ENCODE peak calls at places on chromosomes 13 and 19, in six cellular contexts. P is SK-N-SH, M is H1, A is K562, V is HepG2, G is GM12878. S is an unnamed sample.

GRCh38 chr13:98399756-98400155 is 177.2 kb downstream of the STK24 start:
- DNase-seq in P (no peak), M (no peak), A (no peak), V (no peak), G (no peak), S (no peak)

GRCh38 chr13:94712812-94713555 is 639 bp upstream of the SOX21 start:
- DNase-seq in P (peak; percentile 76), M (no peak), A (no peak), V (no peak), G (no peak), S (peak; percentile 23)

GRCh38 chr13:41224113-41225110 is 30.0 kb upstream of the KBTBD7 start:
- DNase-seq in P (no peak), M (no peak), A (no peak), V (no peak), G (no peak), S (no peak)

GRCh38 chr19:29841559-29842367 is 30.0 kb downstream of the CCNE1 start:
- DNase-seq in P (peak; percentile 56), M (no peak), A (peak; percentile 40), V (peak; percentile 91), G (no peak), S (no peak)

GRCh38 chr13:37914781-37915391 is 45.3 kb upstream of the TRPC4 start:
- DNase-seq in P (no peak), M (no peak), A (no peak), V (no peak), G (no peak), S (no peak)

GRCh38 chr13:33676700-33677048 is 141.3 kb upstream of the RFC3 start:
- DNase-seq in P (peak; percentile 66), M (no peak), A (no peak), V (peak; percentile 88), G (no peak), S (peak; percentile 71)

GRCh38 chr19:19460258-19460731 is 54.8 kb downstream of the GATAD2A start:
- DNase-seq in P (no peak), M (no peak), A (no peak), V (no peak), G (no peak), S (peak; percentile 45)

GRCh38 chr19:41327499-41328156 is 17.7 kb downstream of the CCDC97 start:
- DNase-seq in P (peak; percentile 44), M (no peak), A (peak; percentile 30), V (no peak), G (no peak), S (peak; percentile 97)

GRCh38 chr19:2478324-2478755 is 2.4 kb downstream of the GADD45B start:
- DNase-seq in P (peak; percentile 63), M (no peak), A (no peak), V (no peak), G (no peak), S (peak; percentile 88)

GRCh38 chr19:10290439-10290875 is 705 bp downstream of the ICAM5 start:
- DNase-seq in P (no peak), M (no peak), A (peak; percentile 52), V (no peak), G (no peak), S (no peak)

GRCh38 chr19:31140717-31141116 is 208.5 kb downstream of the TSHZ3 start:
- DNase-seq in P (no peak), M (no peak), A (no peak), V (no peak), G (no peak), S (no peak)

GRCh38 chr19:4365791-4366665 is 22.7 kb downstream of the MPND start:
- DNase-seq in P (no peak), M (no peak), A (no peak), V (no peak), G (no peak), S (no peak)

GRCh38 chr13:34555988-34556387 is 386.1 kb upstream of the NBEA start:
- DNase-seq in P (no peak), M (no peak), A (no peak), V (no peak), G (no peak), S (no peak)

GRCh38 chr13:30464496-30465351 is 1.0 kb downstream of the HMGB1 start:
- DNase-seq in P (peak; percentile 90), M (no peak), A (peak; percentile 75), V (peak; percentile 65), G (no peak), S (no peak)

GRCh38 chr13:62432906-62433305 is 1017.3 kb upstream of the PCDH20 start:
- DNase-seq in P (no peak), M (no peak), A (no peak), V (no peak), G (no peak), S (no peak)

GRCh38 chr19:39304185-39304513 is 7.9 kb downstream of the IFNL1 start:
- DNase-seq in P (no peak), M (no peak), A (no peak), V (no peak), G (no peak), S (no peak)

GRCh38 chr19:47494729-47495128 is 10.7 kb upstream of the KPTN start:
- DNase-seq in P (peak; percentile 98), M (no peak), A (no peak), V (no peak), G (no peak), S (no peak)

GRCh38 chr13:44715287-44716224 is 139.4 kb upstream of the TSC22D1 start:
- DNase-seq in P (peak; percentile 56), M (no peak), A (no peak), V (no peak), G (no peak), S (no peak)

GRCh38 chr19:6481541-6482342 is at the start of gene DENND1C:
- DNase-seq in P (peak; percentile 71), M (no peak), A (peak; percentile 71), V (peak; percentile 47), G (peak; percentile 45), S (peak; percentile 77)

GRCh38 chr19:860481-861098 is 1.1 kb downstream of the CFD start:
- DNase-seq in P (peak; percentile 83), M (no peak), A (peak; percentile 94), V (peak; percentile 53), G (no peak), S (peak; percentile 77)

GRCh38 chr13:47215741-47216140 is 318.9 kb upstream of the HTR2A start:
- DNase-seq in P (no peak), M (peak; percentile 19), A (no peak), V (no peak), G (no peak), S (no peak)

GRCh38 chr13:95247857-95248256 is 53.4 kb downstream of the ABCC4 start:
- DNase-seq in P (no peak), M (no peak), A (peak; percentile 61), V (no peak), G (no peak), S (no peak)

GRCh38 chr19:31390721-31391120 is 41.5 kb upstream of the TSHZ3 start:
- DNase-seq in P (no peak), M (no peak), A (no peak), V (no peak), G (no peak), S (no peak)

GRCh38 chr19:42397315-42398166 is 7.4 kb upstream of the CNFN start:
- DNase-seq in P (no peak), M (no peak), A (peak; percentile 25), V (no peak), G (no peak), S (no peak)

GRCh38 chr19:10320602-10321416 is 5.0 kb upstream of the FDX2 start:
- DNase-seq in P (no peak), M (no peak), A (no peak), V (no peak), G (no peak), S (no peak)

GRCh38 chr19:27774337-27774736 is 1438.6 kb downstream of the UQCRFS1 start:
- DNase-seq in P (no peak), M (no peak), A (peak; percentile 19), V (no peak), G (no peak), S (peak; percentile 56)

GRCh38 chr13:51806571-51806970 is 2.6 kb upstream of the DHRS12 start:
- DNase-seq in P (no peak), M (no peak), A (peak; percentile 26), V (no peak), G (no peak), S (no peak)

GRCh38 chr13:32323912-32324311 is 8.6 kb downstream of the BRCA2 start:
- DNase-seq in P (no peak), M (no peak), A (no peak), V (no peak), G (no peak), S (no peak)
- H3K27ac ChIP-seq in P (peak overlapping the region; percentile 87), M (no peak overlapping the region), A (no peak overlapping the region), V (no peak overlapping the region), G (no peak overlapping the region), S (no peak overlapping the region)

GRCh38 chr19:35249848-35250711 is 1.3 kb downstream of the LSR start:
- DNase-seq in P (no peak), M (no peak), A (no peak), V (no peak), G (no peak), S (no peak)
- H3K4me3 ChIP-seq in P (no peak overlapping the region), M (peak overlapping the region; percentile 96), A (peak overlapping the region; percentile 61), V (peak overlapping the region; percentile 92), G (peak overlapping the region; percentile 90), S (no peak overlapping the region)

GRCh38 chr13:48315981-48316380 is 12.4 kb downstream of the RB1 start:
- DNase-seq in P (no peak), M (no peak), A (no peak), V (no peak), G (no peak), S (no peak)
- TF ChIP-seq GABPA in P (no peak), M (no peak), A (no peak), V (no peak), G (no peak), S (no peak)

GRCh38 chr19:17989425-17990094 is 18.4 kb upstream of the ARRDC2 start:
- DNase-seq in P (no peak), M (no peak), A (no peak), V (no peak), G (no peak), S (no peak)

GRCh38 chr19:17996826-17997316 is 11.1 kb upstream of the ARRDC2 start:
- DNase-seq in P (peak; percentile 95), M (no peak), A (peak; percentile 90), V (peak; percentile 59), G (no peak), S (peak; percentile 85)

GRCh38 chr19:17988161-17988560 is 19.8 kb upstream of the ARRDC2 start:
- DNase-seq in P (no peak), M (no peak), A (no peak), V (no peak), G (no peak), S (no peak)

GRCh38 chr19:17997969-17998826 is 9.8 kb upstream of the ARRDC2 start:
- DNase-seq in P (no peak), M (no peak), A (peak; percentile 64), V (peak; percentile 32), G (no peak), S (no peak)

DNA sequence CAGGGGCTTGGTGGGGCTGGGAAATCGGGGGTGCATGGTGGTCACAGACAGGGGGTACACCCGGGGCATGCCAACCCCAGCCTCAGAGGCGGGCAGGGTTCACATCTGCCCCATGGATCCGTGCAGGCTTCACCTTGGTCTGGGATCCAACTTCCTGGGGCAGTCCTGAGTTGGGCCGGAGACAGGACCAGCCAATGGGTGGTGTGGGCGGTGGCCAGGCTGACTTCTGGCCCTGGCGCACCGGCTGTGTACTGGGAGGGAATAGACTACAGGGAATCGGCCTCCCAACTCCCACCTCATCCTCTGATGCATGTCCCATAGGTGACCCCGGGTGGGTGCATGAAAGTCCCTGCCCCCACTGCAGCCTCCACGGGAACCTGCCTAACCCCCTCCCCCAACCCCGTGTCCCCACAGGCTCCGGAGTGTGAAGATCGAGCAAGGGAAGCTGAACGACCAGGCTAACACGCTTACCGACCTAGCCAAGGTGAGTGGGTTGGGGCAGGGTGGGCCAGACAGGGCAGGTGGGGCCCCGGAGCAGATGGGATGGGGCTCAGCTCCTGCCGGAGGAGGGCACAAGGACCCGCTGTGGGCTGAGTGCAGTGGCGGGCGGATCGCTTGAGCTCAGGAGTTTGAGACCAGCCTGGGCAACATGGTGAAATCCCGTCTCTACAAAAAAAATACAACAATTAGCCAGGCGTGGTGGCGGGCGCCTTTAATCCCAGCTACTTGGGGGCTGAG is 14.7 kb upstream of the ARRDC2 start:
- DNase-seq in P (no peak), M (no peak), A (no peak), V (no peak), G (no peak), S (no peak)
- H3K27ac ChIP-seq in P (no peak overlapping the region), M (no peak overlapping the region), A (no peak overlapping the region), V (no peak overlapping the region), G (no peak overlapping the region), S (no peak overlapping the region)